ENCODE peak calls at places on chromosomes 5 and 9, in five cellular contexts. O is kidney, B is body of pancreas, Q is HCT116, A is fibroblast of lung. T is an unnamed sample. For H3K36me3, the result is how much of the 10 kb centered on the place peaks cover.

GRCh38 chr5:168106008-168106761 is 185.3 kb upstream of the WWC1 start:
- DNase-seq in O (no peak), B (no peak), Q (no peak), A (no peak), T (no peak)

GRCh38 chr9:130498298-130498917 is 53.6 kb downstream of the ASS1 start:
- DNase-seq in O (no peak), B (no peak), Q (no peak), A (no peak), T (no peak)

GRCh38 chr9:77897292-77897691 is 134.3 kb downstream of the GNAQ start:
- DNase-seq in O (no peak), B (no peak), Q (no peak), A (peak), T (peak)

GRCh38 chr9:104009853-104010252 is 84.3 kb upstream of the SMC2 start:
- DNase-seq in O (no peak), B (no peak), Q (no peak), A (no peak), T (no peak)

GRCh38 chr5:94197970-94198369 is 420.4 kb downstream of the KIAA0825 start:
- DNase-seq in O (no peak), B (no peak), Q (no peak), A (no peak), T (no peak)

GRCh38 chr5:6484899-6485298 is 36.2 kb downstream of the UBE2QL1 start:
- DNase-seq in O (no peak), B (no peak), Q (no peak), A (no peak), T (no peak)

GRCh38 chr5:133944263-133945230 is 23.9 kb downstream of the C5orf15 start:
- DNase-seq in O (no peak), B (peak), Q (peak), A (peak), T (no peak)

GRCh38 chr9:134593286-134593685 is 48.3 kb upstream of the COL5A1 start:
- DNase-seq in O (no peak), B (no peak), Q (no peak), A (no peak), T (no peak)

GRCh38 chr5:146291421-146292074 is 47.1 kb upstream of the POU4F3 start:
- DNase-seq in O (no peak), B (no peak), Q (peak), A (peak), T (no peak)

GRCh38 chr9:130276121-130276520 is 10.6 kb downstream of the HMCN2 start:
- DNase-seq in O (no peak), B (no peak), Q (no peak), A (peak), T (no peak)

GRCh38 chr9:100427366-100428263 is 672 bp downstream of the MSANTD3 start:
- DNase-seq in O (peak), B (peak), Q (peak), A (peak), T (peak)

GRCh38 chr5:54639621-54640020 is 122.1 kb downstream of the SNX18 start:
- DNase-seq in O (no peak), B (no peak), Q (no peak), A (no peak), T (no peak)

GRCh38 chr9:102700936-102701335 is 294.2 kb upstream of the CYLC2 start:
- DNase-seq in O (no peak), B (no peak), Q (no peak), A (no peak), T (no peak)

GRCh38 chr5:172802585-172803176 is 31.4 kb upstream of the ERGIC1 start:
- DNase-seq in O (no peak), B (no peak), Q (no peak), A (peak), T (no peak)
- H3K36me3 ChIP-seq in O (under half), B (under half), Q (under half), A (under half), T (under half)

GRCh38 chr9:19429590-19429989 is 20.8 kb downstream of the ACER2 start:
- DNase-seq in O (no peak), B (no peak), Q (no peak), A (no peak), T (no peak)

GRCh38 chr9:19420877-19421276 is 12.1 kb downstream of the ACER2 start:
- DNase-seq in O (no peak), B (no peak), Q (no peak), A (no peak), T (no peak)

DNA sequence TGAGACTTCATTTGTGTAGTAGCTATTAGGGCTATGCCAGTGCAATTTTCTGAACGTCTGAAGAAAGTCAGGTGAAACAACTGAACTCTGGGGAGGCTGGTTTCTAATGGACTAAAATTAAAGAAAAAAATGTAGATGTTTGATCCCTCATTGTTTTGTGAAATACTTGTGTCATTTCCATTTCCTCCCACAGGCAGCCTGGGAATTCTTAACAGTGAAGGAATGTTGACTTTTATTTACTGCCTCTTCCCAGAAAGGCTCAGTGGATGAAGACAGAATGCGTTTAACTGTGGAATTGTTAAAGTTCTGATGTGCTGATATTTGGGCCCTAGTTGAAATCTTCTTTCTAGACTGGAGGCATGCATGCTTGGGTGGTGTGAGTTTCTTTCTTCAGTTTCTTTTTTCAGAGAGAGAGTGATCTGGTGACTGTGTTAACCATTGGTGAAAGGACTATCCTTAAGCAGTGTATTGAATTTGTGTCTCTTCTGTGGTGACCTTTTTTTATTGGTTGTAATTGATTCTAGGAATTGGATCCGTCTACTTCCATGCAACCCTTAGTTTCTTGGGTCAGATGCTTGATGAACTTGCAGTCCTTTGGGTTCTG is 15.5 kb downstream of the ACER2 start:
- DNase-seq in O (no peak), B (no peak), Q (no peak), A (no peak), T (no peak)
- TF ChIP-seq CTCF in O (no peak), B (no peak), Q (no peak), A (no peak), T (no peak)

DNA sequence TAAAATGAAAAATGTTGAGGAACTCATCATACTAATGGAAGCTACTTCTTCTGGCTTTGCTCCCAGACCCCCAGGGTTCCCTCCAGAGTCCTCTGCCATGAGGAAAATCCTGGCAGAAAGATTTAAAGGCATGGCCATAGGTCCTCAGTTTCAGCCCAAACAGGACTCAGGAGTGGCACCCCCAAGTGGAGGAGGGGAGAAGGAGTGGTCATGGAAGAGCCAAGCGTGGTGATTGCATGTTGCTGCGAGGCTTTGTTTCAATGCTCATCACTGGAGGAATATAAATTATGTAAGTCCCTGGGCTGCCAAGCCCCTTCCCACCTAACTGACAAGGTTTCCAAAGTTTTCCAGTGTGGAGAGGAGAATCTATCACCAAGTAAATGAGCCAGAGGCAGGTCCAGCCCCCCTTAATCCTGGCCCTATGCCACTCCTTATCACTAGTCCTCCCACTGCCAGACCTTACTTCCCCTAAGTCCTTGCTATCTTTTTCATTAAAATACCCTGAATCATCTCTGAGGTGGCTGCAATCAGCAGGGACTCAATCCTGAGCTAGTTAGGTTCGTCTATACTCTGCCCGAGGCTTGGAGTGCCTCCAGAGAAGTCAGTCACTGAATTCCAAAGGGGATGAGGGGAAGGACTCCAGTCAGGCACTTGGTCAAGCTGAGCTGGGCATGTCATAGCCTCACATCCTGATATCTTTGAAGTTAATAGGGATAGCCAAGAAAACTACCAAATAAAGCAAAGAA is 70.7 kb upstream of the TAF1L start:
- DNase-seq in O (no peak), B (no peak), Q (no peak), A (no peak), T (no peak)
- H3K36me3 ChIP-seq in O (under half), B (under half), Q (under half), A (under half), T (under half)

DNA sequence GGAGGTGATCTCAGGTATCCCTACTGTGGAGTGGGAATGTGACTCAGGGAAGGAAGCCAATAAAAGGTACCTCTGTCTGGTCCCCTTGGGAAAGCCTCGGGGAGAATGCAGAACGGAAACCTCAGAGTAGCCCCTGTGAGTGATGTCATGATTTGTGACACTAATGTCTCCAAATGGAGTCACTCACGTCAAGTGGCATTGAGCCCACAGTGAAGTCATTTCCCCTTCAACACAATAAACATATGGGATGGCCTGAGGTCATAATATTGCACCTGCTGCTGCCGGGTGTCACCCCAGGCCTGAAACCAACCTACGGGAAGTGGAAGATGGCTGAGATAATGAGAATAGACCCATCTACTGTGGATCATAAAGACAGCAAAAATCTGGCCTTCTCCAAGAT is 75.9 kb upstream of the GOLM1 start:
- DNase-seq in O (no peak), B (no peak), Q (no peak), A (no peak), T (no peak)
- TF ChIP-seq CTCF in O (no peak), B (no peak), Q (no peak), A (no peak), T (no peak)

GRCh38 chr5:71778678-71779276 is 59.7 kb downstream of the CARTPT start:
- DNase-seq in O (no peak), B (no peak), Q (peak), A (peak), T (no peak)
- H3K36me3 ChIP-seq in O (under half), B (under half), Q (under half), A (under half), T (under half)

T was measured in uterus.